ENCODE peak calls at places on chromosome 6, in six cellular contexts. One of them, this sample, is unnamed.
A peak's percentile ranks its signal among the peaks of the same experiment; 100 is the strongest.

GRCh38 chr6:169162249-169162967 is 91.2 kb downstream of the THBS2 start:
- DNase-seq in breast epithelium: peak; percentile 43
- DNase-seq in lower leg skin: peak; percentile 85
- DNase-seq in A549: no peak
- DNase-seq in transverse colon: no peak
- DNase-seq in erythroblast: no peak
- DNase-seq in this sample: no peak

GRCh38 chr6:120682145-120682544 is 652.1 kb downstream of the TBC1D32 start:
- DNase-seq in lower leg skin: no peak
- DNase-seq in breast epithelium: no peak
- DNase-seq in transverse colon: no peak
- DNase-seq in A549: no peak
- DNase-seq in erythroblast: no peak
- DNase-seq in this sample: no peak

GRCh38 chr6:17725083-17725482 is 18.4 kb upstream of the NUP153 start:
- DNase-seq in lower leg skin: no peak
- DNase-seq in breast epithelium: no peak
- DNase-seq in A549: no peak
- DNase-seq in erythroblast: no peak
- DNase-seq in transverse colon: peak; percentile 21
- DNase-seq in this sample: no peak

GRCh38 chr6:108117427-108118358 is 43.2 kb upstream of the OSTM1 start:
- DNase-seq in lower leg skin: no peak
- DNase-seq in A549: peak; percentile 18
- DNase-seq in breast epithelium: no peak
- DNase-seq in erythroblast: peak; percentile 38
- DNase-seq in transverse colon: peak; percentile 51
- DNase-seq in this sample: no peak

GRCh38 chr6:132910759-132911158 is 96.4 kb downstream of the RPS12 start:
- DNase-seq in erythroblast: no peak
- DNase-seq in transverse colon: no peak
- DNase-seq in breast epithelium: no peak
- DNase-seq in lower leg skin: no peak
- DNase-seq in A549: no peak
- DNase-seq in this sample: no peak

GRCh38 chr6:11653028-11653583 is 115.6 kb downstream of the TMEM170B start:
- DNase-seq in erythroblast: no peak
- DNase-seq in breast epithelium: no peak
- DNase-seq in A549: peak; percentile 30
- DNase-seq in lower leg skin: no peak
- DNase-seq in transverse colon: no peak
- DNase-seq in this sample: peak; percentile 47

GRCh38 chr6:135230702-135231468 is 49.8 kb downstream of the MYB start:
- DNase-seq in transverse colon: no peak
- DNase-seq in A549: no peak
- DNase-seq in lower leg skin: no peak
- DNase-seq in erythroblast: peak; percentile 33
- DNase-seq in breast epithelium: no peak
- DNase-seq in this sample: no peak

GRCh38 chr6:104606361-104606760 is 253.4 kb downstream of the HACE1 start:
- DNase-seq in transverse colon: peak; percentile 8
- DNase-seq in lower leg skin: no peak
- DNase-seq in erythroblast: no peak
- DNase-seq in A549: no peak
- DNase-seq in breast epithelium: no peak
- DNase-seq in this sample: no peak

GRCh38 chr6:43786664-43787329 is 16.8 kb downstream of the VEGFA start:
- DNase-seq in transverse colon: no peak
- DNase-seq in breast epithelium: no peak
- DNase-seq in A549: no peak
- DNase-seq in lower leg skin: no peak
- DNase-seq in erythroblast: no peak
- DNase-seq in this sample: no peak
- TF ChIP-seq POLR2A in transverse colon: no peak
- TF ChIP-seq POLR2A in breast epithelium: no peak
- TF ChIP-seq POLR2A in A549: no peak
- TF ChIP-seq POLR2A in lower leg skin: no peak
- TF ChIP-seq POLR2A in erythroblast: peak; percentile 57
- TF ChIP-seq POLR2A in this sample: no peak

DNA sequence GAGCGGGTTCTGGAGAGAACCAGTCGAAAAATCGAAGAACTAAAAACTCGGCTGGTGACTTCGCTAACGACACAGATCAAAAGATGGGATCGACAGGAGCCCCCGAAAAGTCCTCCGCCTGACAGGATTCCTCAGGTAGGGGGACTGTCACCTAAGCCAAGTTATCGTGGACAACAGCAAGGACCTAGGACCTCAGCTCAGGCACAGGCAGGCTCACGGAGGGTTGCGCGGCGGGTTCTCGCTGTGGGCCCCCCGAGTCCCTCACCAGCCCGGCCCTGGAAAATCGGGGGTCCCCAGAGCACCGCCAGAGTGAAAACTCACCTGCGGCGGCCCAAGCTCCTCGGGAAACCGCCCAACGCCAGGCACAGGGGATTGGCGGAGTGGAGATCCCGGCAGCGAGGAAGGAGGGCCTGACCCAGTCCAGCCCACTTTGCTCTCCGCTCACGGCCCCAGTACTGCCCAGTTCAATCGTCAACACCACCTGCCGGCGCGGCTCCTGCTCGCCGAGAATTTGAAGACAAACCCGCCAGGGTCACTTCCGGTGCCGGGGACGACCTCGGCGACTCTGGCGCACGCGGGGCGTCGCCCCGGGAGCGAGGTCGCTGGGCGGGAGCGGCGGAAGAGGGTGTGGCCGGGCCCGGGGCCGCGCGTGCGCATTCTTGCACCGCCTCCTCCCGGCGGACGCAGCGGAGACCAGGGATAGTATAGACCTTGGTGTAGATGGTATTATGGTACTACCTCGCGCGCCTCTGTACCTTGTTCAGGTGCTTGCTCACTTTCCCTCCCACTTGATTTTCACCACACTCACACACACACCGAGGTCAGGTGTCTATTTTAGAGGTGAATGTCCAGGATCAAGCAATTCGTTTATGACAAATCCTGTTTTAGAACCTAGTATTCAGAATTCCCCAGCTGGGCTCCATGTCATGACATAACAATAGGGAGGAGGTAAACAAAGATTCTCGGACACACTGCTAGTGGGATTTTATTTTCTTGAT is at the start of gene KATNA1:
- DNase-seq in breast epithelium: peak; percentile 79
- DNase-seq in transverse colon: peak; percentile 94
- DNase-seq in erythroblast: peak; percentile 96
- DNase-seq in lower leg skin: peak; percentile 96
- DNase-seq in A549: peak; percentile 85
- DNase-seq in this sample: peak; percentile 77
- TF ChIP-seq POLR2A in breast epithelium: peak; percentile 16
- TF ChIP-seq POLR2A in transverse colon: peak; percentile 88
- TF ChIP-seq POLR2A in erythroblast: peak; percentile 85
- TF ChIP-seq POLR2A in lower leg skin: no peak
- TF ChIP-seq POLR2A in A549: peak; percentile 54
- TF ChIP-seq POLR2A in this sample: peak; percentile 59

GRCh38 chr6:41937881-41938574 is 3.6 kb downstream of the CCND3 start:
- DNase-seq in lower leg skin: no peak
- DNase-seq in A549: no peak
- DNase-seq in breast epithelium: no peak
- DNase-seq in transverse colon: no peak
- DNase-seq in erythroblast: peak; percentile 90
- DNase-seq in this sample: no peak

GRCh38 chr6:41939091-41939847 is 2.3 kb downstream of the CCND3 start:
- DNase-seq in lower leg skin: peak; percentile 89
- DNase-seq in A549: no peak
- DNase-seq in transverse colon: peak; percentile 29
- DNase-seq in breast epithelium: no peak
- DNase-seq in erythroblast: peak; percentile 80
- DNase-seq in this sample: no peak

GRCh38 chr6:41937472-41937871 is 4.1 kb downstream of the CCND3 start:
- DNase-seq in lower leg skin: no peak
- DNase-seq in breast epithelium: no peak
- DNase-seq in A549: no peak
- DNase-seq in transverse colon: no peak
- DNase-seq in erythroblast: no peak
- DNase-seq in this sample: no peak

GRCh38 chr6:41939848-41940758 is 1.5 kb downstream of the CCND3 start:
- DNase-seq in A549: no peak
- DNase-seq in erythroblast: peak; percentile 75
- DNase-seq in breast epithelium: no peak
- DNase-seq in lower leg skin: no peak
- DNase-seq in transverse colon: peak; percentile 77
- DNase-seq in this sample: no peak

DNA sequence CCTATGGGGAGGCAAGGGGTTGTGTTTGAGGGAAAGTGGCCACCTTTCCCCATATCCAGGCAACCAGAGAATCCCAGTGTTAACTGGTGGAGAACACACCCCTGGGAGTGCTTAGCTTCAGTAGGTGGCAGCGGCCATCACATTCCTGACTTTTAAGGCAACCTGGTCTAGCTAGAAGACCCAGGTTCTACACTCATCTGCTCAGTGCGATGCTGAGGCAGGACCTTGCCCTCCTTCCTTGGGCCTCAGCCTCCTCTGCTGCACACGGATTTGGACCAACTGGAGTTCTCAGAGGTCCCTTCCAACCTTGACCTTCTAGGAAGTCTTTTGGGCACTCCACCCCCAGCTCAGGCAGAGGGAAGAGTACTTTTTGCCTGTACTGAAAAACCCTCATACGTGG is 3.0 kb downstream of the CCND3 start:
- DNase-seq in A549: no peak
- DNase-seq in lower leg skin: no peak
- DNase-seq in transverse colon: no peak
- DNase-seq in breast epithelium: no peak
- DNase-seq in erythroblast: no peak
- DNase-seq in this sample: no peak
- TF ChIP-seq POLR2A in A549: no peak
- TF ChIP-seq POLR2A in lower leg skin: no peak
- TF ChIP-seq POLR2A in transverse colon: no peak
- TF ChIP-seq POLR2A in breast epithelium: no peak
- TF ChIP-seq POLR2A in erythroblast: peak; percentile 25
- TF ChIP-seq POLR2A in this sample: no peak

GRCh38 chr6:4023240-4023639 is 55.7 kb downstream of the FAM217A start:
- DNase-seq in transverse colon: no peak
- DNase-seq in breast epithelium: no peak
- DNase-seq in A549: no peak
- DNase-seq in erythroblast: peak; percentile 44
- DNase-seq in lower leg skin: no peak
- DNase-seq in this sample: no peak

GRCh38 chr6:4020822-4021132 is 58.2 kb downstream of the FAM217A start:
- DNase-seq in A549: no peak
- DNase-seq in breast epithelium: no peak
- DNase-seq in lower leg skin: no peak
- DNase-seq in erythroblast: no peak
- DNase-seq in transverse colon: no peak
- DNase-seq in this sample: no peak

GRCh38 chr6:4018194-4019111 is 60.5 kb downstream of the FAM217A start:
- DNase-seq in A549: peak; percentile 63
- DNase-seq in lower leg skin: peak; percentile 98
- DNase-seq in erythroblast: peak; percentile 97
- DNase-seq in transverse colon: peak; percentile 96
- DNase-seq in breast epithelium: peak; percentile 95
- DNase-seq in this sample: peak; percentile 76

GRCh38 chr6:4021862-4022715 is 56.8 kb downstream of the FAM217A start:
- DNase-seq in breast epithelium: no peak
- DNase-seq in A549: no peak
- DNase-seq in erythroblast: peak; percentile 84
- DNase-seq in transverse colon: no peak
- DNase-seq in lower leg skin: no peak
- DNase-seq in this sample: peak; percentile 9

DNA sequence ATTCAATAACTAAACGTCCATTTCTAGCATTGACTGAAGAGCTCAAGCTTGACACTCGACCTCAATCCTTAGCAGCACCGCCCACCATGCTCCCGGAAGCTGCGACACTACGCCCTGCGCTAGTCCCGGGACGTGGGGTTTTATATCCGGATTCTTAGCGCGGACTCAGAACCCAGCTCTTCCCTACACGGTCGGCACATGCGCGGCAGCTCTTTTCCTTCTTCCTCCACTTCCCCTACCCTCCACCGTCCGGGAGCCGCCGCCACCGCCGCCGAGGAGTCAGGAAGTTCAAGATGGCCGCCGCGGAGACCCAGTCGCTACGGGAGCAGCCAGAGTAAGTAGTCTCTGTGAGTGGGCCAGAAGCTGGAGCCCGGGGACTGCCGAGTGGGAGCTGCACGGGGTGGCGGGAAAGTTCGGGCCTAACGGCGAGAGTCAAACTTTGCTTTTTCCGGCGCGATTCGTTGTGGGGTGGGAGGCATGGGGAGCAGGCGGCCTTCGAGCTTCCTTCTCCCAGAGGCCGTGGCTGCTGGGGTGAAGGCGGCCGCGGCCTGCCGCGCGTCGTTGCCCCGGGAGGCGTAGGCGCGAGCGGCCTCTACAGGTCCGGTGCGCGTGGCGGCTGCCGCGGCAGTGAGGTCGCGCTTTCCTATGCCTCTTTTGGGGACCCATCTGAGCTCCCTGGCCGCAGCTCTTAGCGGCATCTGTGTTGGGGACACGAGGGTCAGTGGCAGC is 57.6 kb downstream of the FAM217A start:
- DNase-seq in lower leg skin: peak; percentile 99
- DNase-seq in breast epithelium: peak; percentile 93
- DNase-seq in erythroblast: peak; percentile 90
- DNase-seq in A549: peak; percentile 60
- DNase-seq in transverse colon: peak; percentile 96
- DNase-seq in this sample: peak; percentile 79
- TF ChIP-seq POLR2A in lower leg skin: peak; percentile 71
- TF ChIP-seq POLR2A in breast epithelium: peak; percentile 63
- TF ChIP-seq POLR2A in erythroblast: peak; percentile 92
- TF ChIP-seq POLR2A in A549: peak; percentile 55
- TF ChIP-seq POLR2A in transverse colon: peak; percentile 91
- TF ChIP-seq POLR2A in this sample: peak; percentile 61

GRCh38 chr6:8102122-8102958 is at the start of gene EEF1E1:
- DNase-seq in transverse colon: peak; percentile 97
- DNase-seq in breast epithelium: peak; percentile 96
- DNase-seq in lower leg skin: peak; percentile 98
- DNase-seq in A549: peak; percentile 89
- DNase-seq in erythroblast: peak; percentile 96
- DNase-seq in this sample: peak; percentile 92
- TF ChIP-seq POLR2A in transverse colon: peak; percentile 28
- TF ChIP-seq POLR2A in breast epithelium: no peak
- TF ChIP-seq POLR2A in lower leg skin: no peak
- TF ChIP-seq POLR2A in A549: peak; percentile 60
- TF ChIP-seq POLR2A in erythroblast: peak; percentile 84
- TF ChIP-seq POLR2A in this sample: peak; percentile 77

GRCh38 chr6:161273752-161274487 is at the start of gene AGPAT4:
- DNase-seq in lower leg skin: peak; percentile 88
- DNase-seq in erythroblast: peak; percentile 80
- DNase-seq in breast epithelium: no peak
- DNase-seq in transverse colon: peak; percentile 70
- DNase-seq in A549: peak; percentile 80
- DNase-seq in this sample: peak; percentile 63
- TF ChIP-seq POLR2A in lower leg skin: no peak
- TF ChIP-seq POLR2A in erythroblast: peak; percentile 78
- TF ChIP-seq POLR2A in breast epithelium: no peak
- TF ChIP-seq POLR2A in transverse colon: peak; percentile 41
- TF ChIP-seq POLR2A in A549: no peak
- TF ChIP-seq POLR2A in this sample: peak; percentile 30

DNA sequence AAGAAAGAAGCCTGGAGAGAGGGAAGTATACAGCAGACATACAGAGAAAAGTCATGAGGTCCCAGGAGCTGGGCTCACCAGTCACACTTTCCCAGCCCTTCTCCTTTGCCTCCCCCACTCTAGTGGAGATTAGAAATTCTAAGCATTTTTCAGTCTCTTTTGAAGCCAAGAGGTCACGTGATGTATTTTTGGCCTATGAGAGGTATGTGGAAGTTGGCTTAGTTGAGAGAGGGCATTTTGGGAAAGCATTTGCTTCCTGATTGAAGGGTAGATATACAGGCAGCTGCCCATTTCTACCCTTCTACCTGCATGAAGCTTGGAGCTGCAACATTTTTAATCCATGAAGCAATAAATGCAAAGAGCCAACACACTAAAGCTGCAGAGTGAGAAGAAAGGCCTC is 106.0 kb upstream of the TNFAIP3 start:
- DNase-seq in erythroblast: no peak
- DNase-seq in lower leg skin: no peak
- DNase-seq in A549: no peak
- DNase-seq in transverse colon: no peak
- DNase-seq in breast epithelium: no peak
- DNase-seq in this sample: no peak
- TF ChIP-seq POLR2A in erythroblast: no peak
- TF ChIP-seq POLR2A in lower leg skin: no peak
- TF ChIP-seq POLR2A in A549: no peak
- TF ChIP-seq POLR2A in transverse colon: no peak
- TF ChIP-seq POLR2A in breast epithelium: no peak
- TF ChIP-seq POLR2A in this sample: no peak